ENCODE peak calls at places on chromosome 7, in four cellular contexts. J is ovary, X is sigmoid colon, H is stomach. R is an unnamed sample.

GRCh38 chr7:123665157-123665556 is 9.5 kb downstream of the LMOD2 start:
- DNase-seq in J (no peak), X (no peak), H (no peak), R (no peak)

GRCh38 chr7:129122751-129123516 is 21.6 kb upstream of the TSPAN33 start:
- DNase-seq in J (no peak), X (no peak), H (no peak), R (peak)

GRCh38 chr7:91434821-91435220 is 170.6 kb downstream of the FZD1 start:
- DNase-seq in J (no peak), X (no peak), H (no peak), R (no peak)

GRCh38 chr7:158260567-158261361 is 326.9 kb downstream of the PTPRN2 start:
- DNase-seq in J (no peak), X (no peak), H (no peak), R (no peak)

GRCh38 chr7:143225047-143225446 is 3.2 kb downstream of the TAS2R40 start:
- DNase-seq in J (no peak), X (no peak), H (no peak), R (no peak)

GRCh38 chr7:52257890-52258289 is 777.5 kb upstream of the POM121L12 start:
- DNase-seq in J (no peak), X (no peak), H (no peak), R (no peak)

GRCh38 chr7:80884511-80885195 is 34.2 kb downstream of the SEMA3C start:
- DNase-seq in J (no peak), X (no peak), H (no peak), R (no peak)

GRCh38 chr7:27961255-27961654 is 219.3 kb downstream of the JAZF1 start:
- DNase-seq in J (no peak), X (no peak), H (no peak), R (no peak)

GRCh38 chr7:135102372-135102771 is 45.5 kb upstream of the TMEM140 start:
- DNase-seq in J (no peak), X (no peak), H (no peak), R (no peak)

GRCh38 chr7:100090527-100091410 is 2.0 kb downstream of the COPS6 start:
- DNase-seq in J (no peak), X (no peak), H (no peak), R (no peak)

GRCh38 chr7:102933763-102934162 is 21.0 kb downstream of the LRRC17 start:
- DNase-seq in J (peak), X (peak), H (peak), R (no peak)

GRCh38 chr7:91242097-91242846 is 22.0 kb upstream of the FZD1 start:
- DNase-seq in J (no peak), X (no peak), H (no peak), R (no peak)

GRCh38 chr7:80974396-80975358 is 55.8 kb upstream of the SEMA3C start:
- DNase-seq in J (no peak), X (no peak), H (no peak), R (no peak)

GRCh38 chr7:117145952-117146475 is 176.8 kb downstream of the WNT2 start:
- DNase-seq in J (no peak), X (no peak), H (no peak), R (no peak)
- H3K27ac ChIP-seq in J (no peak), X (no peak), H (no peak), R (no peak)

DNA sequence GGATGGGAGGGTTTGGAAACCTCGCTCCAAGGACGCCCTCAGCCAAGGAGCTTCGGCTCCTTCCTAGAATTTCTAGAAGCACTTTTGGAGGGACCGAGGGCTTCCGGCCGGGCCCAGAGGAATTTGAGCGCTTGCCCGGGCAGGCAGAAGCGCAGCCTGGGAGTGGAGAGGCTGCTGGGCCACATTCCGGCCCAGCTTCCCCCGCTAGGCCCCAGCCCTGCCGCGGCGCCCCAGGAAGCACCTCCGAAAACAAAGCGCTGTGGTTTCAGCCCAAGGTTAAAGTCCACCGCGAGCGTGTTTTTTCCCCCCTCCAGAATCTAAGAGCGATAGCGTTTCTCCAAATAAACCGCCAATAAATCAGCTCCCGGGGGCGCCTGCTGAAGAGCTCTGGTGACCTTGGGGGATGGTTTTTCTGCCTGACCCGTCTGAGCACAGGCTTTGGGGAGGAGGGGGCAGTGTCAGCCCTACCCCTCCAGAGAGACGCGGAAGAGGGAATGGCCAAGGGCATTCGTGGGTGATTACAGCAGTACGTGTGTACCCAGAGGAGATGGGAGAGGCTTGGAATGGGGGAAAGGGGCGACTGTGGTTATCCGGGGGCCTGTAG is 5.7 kb upstream of the TNRC18 start:
- DNase-seq in J (peak), X (no peak), H (peak), R (peak)
- TF ChIP-seq EP300 in J (no peak), X (no peak), H (no peak), R (no peak)

DNA sequence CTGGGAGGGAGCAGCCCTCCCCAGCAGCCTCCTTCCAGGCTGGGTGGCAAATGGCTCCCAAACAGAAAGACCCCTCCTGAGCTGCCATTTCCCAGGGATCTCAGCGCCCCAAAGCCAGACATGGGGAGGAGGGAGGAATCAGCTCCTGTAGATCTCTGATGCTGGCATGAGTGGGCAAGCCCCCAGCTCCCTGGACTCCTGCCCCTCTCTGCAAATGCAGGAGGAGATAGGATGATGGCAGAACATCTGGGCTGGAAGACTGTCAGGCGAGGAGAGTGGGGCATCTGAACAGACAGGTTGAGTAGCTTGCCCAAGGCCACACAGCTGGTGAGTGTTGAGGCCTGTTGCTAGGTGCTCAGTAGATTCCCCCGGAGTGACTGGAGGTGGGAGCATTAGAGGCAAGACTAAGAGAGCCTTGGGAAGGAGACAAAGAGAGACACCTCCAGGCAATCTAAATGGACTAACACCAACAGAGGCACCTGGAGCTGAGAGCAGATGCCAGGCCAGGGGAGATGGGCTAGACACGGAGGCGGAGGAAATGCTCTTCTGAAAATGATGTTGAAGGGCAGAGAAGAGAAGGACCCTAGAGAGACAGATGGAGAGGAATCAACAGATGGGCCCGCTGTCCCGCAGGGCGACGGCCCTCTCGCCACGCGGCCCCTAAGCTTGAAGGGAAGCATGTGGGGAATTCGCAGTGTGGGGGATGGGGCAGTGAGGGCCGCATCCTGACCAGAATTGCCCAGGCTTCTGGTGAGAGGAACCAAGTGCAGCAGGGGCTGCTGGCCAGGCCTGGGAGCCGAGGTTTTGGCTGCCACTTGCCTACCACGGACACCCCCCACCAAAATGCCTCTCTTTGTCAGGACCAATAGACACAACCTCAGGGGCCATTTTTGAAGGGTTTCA is 84.8 kb upstream of the LRRC4 start:
- DNase-seq in J (no peak), X (peak), H (peak), R (peak)
- TF ChIP-seq POLR2A in J (no peak), X (no peak), H (no peak), R (no peak)

DNA sequence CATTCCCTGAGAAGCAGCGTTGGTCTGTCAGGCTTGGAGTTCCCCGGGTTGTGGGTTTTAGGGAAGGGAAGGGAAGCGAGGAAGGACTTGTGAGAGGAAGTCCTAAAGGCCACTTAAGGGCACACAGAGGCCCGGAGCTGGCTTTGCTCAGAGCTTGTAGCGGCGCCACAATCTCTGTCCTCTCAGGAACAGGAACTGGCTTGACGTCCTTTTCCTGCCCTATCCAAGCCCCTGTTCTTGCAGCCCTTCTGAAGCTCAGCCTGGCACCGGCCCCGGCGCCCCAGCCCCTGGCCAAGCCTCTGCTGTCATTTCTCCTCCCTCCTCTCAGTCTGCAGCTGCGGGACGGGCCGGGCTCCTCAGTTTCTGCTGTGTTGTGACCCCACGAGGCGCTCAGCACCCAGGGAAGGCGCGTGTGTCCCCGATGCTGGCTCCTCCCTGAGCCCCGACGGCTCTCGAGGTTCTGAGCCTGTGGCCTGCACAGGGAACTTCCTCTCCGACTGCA is at the start of gene GIMAP8:
- DNase-seq in J (no peak), X (peak), H (peak), R (peak)
- H3K27ac ChIP-seq in J (no peak), X (peak), H (peak), R (peak)

DNA sequence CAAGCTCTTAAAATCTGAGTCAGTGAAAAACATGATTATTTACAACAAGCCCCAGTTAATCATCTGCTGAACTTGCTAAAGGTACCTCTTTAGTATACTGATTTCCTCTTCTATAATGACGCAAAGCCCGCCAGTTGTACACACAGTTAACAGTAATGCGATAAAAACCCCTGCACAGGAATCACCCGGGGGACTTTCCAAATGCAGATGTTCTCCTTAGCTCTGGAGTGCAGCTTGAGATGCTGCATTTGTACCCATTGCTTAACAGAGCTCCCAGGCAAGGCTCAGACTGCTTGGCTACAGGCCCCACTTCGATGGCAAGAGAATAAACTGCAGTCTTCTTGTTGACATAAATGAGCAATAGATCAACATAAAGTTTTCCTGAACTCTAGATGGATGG is 279.6 kb upstream of the HGF start:
- DNase-seq in J (no peak), X (no peak), H (no peak), R (no peak)
- TF ChIP-seq EP300 in J (no peak), X (no peak), H (no peak), R (no peak)

GRCh38 chr7:55435466-55435865 is 70.3 kb downstream of the LANCL2 start:
- DNase-seq in J (no peak), X (no peak), H (no peak), R (no peak)

GRCh38 chr7:55429835-55430499 is 64.8 kb downstream of the LANCL2 start:
- DNase-seq in J (no peak), X (no peak), H (no peak), R (no peak)

GRCh38 chr7:55432937-55433784 is 68.0 kb downstream of the LANCL2 start:
- DNase-seq in J (no peak), X (no peak), H (no peak), R (no peak)

GRCh38 chr7:55432506-55432905 is 67.4 kb downstream of the LANCL2 start:
- DNase-seq in J (no peak), X (no peak), H (no peak), R (no peak)

GRCh38 chr7:55431898-55432297 is 66.8 kb downstream of the LANCL2 start:
- DNase-seq in J (no peak), X (no peak), H (no peak), R (no peak)
- TF ChIP-seq POLR2A in J (no peak), X (no peak), H (no peak), R (no peak)

GRCh38 chr7:130294314-130294713 is 1.4 kb downstream of the CPA4 start:
- DNase-seq in J (no peak), X (no peak), H (no peak), R (no peak)

GRCh38 chr7:130298079-130298478 is 5.1 kb downstream of the CPA4 start:
- DNase-seq in J (no peak), X (no peak), H (no peak), R (no peak)

GRCh38 chr7:130298927-130299326 is 6.0 kb downstream of the CPA4 start:
- DNase-seq in J (no peak), X (no peak), H (no peak), R (no peak)

GRCh38 chr7:130297628-130298027 is 4.7 kb downstream of the CPA4 start:
- DNase-seq in J (no peak), X (no peak), H (no peak), R (no peak)

GRCh38 chr7:130296221-130296951 is 3.4 kb downstream of the CPA4 start:
- DNase-seq in J (no peak), X (no peak), H (no peak), R (no peak)
- H3K27ac ChIP-seq in J (no peak), X (no peak), H (no peak), R (no peak)

DNA sequence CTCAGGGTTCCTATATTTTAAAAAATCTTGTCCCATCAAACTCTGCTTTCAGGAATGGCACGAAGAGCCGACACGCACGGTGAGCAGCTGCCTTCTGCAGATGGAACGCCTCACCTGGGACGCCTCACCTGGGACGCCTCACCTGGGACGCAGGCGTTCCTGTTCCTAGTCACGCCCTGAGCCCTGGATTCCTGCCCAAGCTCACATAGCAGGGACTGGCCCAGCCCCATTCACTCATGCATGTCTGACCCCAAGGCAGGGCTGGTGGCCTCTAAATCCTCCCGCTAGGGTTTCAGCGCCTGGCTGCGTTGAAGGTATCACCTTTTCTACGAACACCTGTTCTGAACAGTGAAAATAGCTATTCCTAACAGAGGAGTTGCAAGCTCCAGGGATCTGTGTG is 49.8 kb downstream of the CARD11 start:
- DNase-seq in J (no peak), X (peak), H (peak), R (no peak)
- TF ChIP-seq EP300 in J (no peak), X (no peak), H (no peak), R (no peak)